ENCODE peak calls at places on chromosomes 1 and 21, in eight cellular contexts. One of them, this sample, is unnamed.

GRCh38 chr1:40939320-40940059 is 40.0 kb upstream of the CTPS1 start:
- DNase-seq in SK-N-SH: no peak
- DNase-seq in breast epithelium: no peak
- DNase-seq in neural progenitor cell: no peak
- DNase-seq in right lobe of liver: peak; percentile 59
- DNase-seq in thoracic aorta: no peak
- DNase-seq in colonic mucosa: no peak
- DNase-seq in heart left ventricle: no peak
- DNase-seq in this sample: no peak

GRCh38 chr21:35028451-35028757 is 20.7 kb downstream of the RUNX1 start:
- DNase-seq in SK-N-SH: no peak
- DNase-seq in breast epithelium: no peak
- DNase-seq in neural progenitor cell: no peak
- DNase-seq in right lobe of liver: no peak
- DNase-seq in thoracic aorta: no peak
- DNase-seq in colonic mucosa: no peak
- DNase-seq in heart left ventricle: no peak
- DNase-seq in this sample: no peak

GRCh38 chr1:36977736-36978314 is 56.5 kb downstream of the GRIK3 start:
- DNase-seq in SK-N-SH: no peak
- DNase-seq in breast epithelium: no peak
- DNase-seq in neural progenitor cell: no peak
- DNase-seq in right lobe of liver: no peak
- DNase-seq in thoracic aorta: no peak
- DNase-seq in colonic mucosa: no peak
- DNase-seq in heart left ventricle: no peak
- DNase-seq in this sample: no peak

GRCh38 chr1:110605901-110606783 is at the start of gene KCNA2:
- DNase-seq in SK-N-SH: peak; percentile 88
- DNase-seq in breast epithelium: no peak
- DNase-seq in neural progenitor cell: peak; percentile 83
- DNase-seq in right lobe of liver: peak; percentile 24
- DNase-seq in thoracic aorta: no peak
- DNase-seq in colonic mucosa: no peak
- DNase-seq in heart left ventricle: peak; percentile 50
- DNase-seq in this sample: peak; percentile 79

GRCh38 chr1:11072216-11072917 is 12.5 kb upstream of the SRM start:
- DNase-seq in SK-N-SH: no peak
- DNase-seq in breast epithelium: peak; percentile 25
- DNase-seq in neural progenitor cell: no peak
- DNase-seq in right lobe of liver: no peak
- DNase-seq in thoracic aorta: no peak
- DNase-seq in colonic mucosa: no peak
- DNase-seq in heart left ventricle: no peak
- DNase-seq in this sample: peak; percentile 26

GRCh38 chr1:199123615-199124014 is 484.8 kb downstream of the PTPRC start:
- DNase-seq in SK-N-SH: no peak
- DNase-seq in breast epithelium: no peak
- DNase-seq in neural progenitor cell: no peak
- DNase-seq in right lobe of liver: no peak
- DNase-seq in thoracic aorta: no peak
- DNase-seq in colonic mucosa: no peak
- DNase-seq in heart left ventricle: no peak
- DNase-seq in this sample: no peak

GRCh38 chr21:26110703-26111102 is 59.9 kb downstream of the APP start:
- DNase-seq in SK-N-SH: no peak
- DNase-seq in breast epithelium: no peak
- DNase-seq in neural progenitor cell: no peak
- DNase-seq in right lobe of liver: no peak
- DNase-seq in thoracic aorta: no peak
- DNase-seq in colonic mucosa: no peak
- DNase-seq in heart left ventricle: no peak
- DNase-seq in this sample: no peak

GRCh38 chr21:31886896-31887595 is 14.2 kb downstream of the HUNK start:
- DNase-seq in SK-N-SH: no peak
- DNase-seq in breast epithelium: no peak
- DNase-seq in neural progenitor cell: no peak
- DNase-seq in right lobe of liver: no peak
- DNase-seq in thoracic aorta: no peak
- DNase-seq in colonic mucosa: no peak
- DNase-seq in heart left ventricle: no peak
- DNase-seq in this sample: no peak

GRCh38 chr1:162590686-162591085 is 29.2 kb downstream of the UAP1 start:
- DNase-seq in SK-N-SH: no peak
- DNase-seq in breast epithelium: no peak
- DNase-seq in neural progenitor cell: no peak
- DNase-seq in right lobe of liver: no peak
- DNase-seq in thoracic aorta: no peak
- DNase-seq in colonic mucosa: no peak
- DNase-seq in heart left ventricle: no peak
- DNase-seq in this sample: no peak

GRCh38 chr1:200991039-200991698 is 32.3 kb downstream of the KIF21B start:
- DNase-seq in SK-N-SH: no peak
- DNase-seq in breast epithelium: no peak
- DNase-seq in neural progenitor cell: no peak
- DNase-seq in right lobe of liver: no peak
- DNase-seq in thoracic aorta: no peak
- DNase-seq in colonic mucosa: no peak
- DNase-seq in heart left ventricle: no peak
- DNase-seq in this sample: no peak

GRCh38 chr1:201299968-201300367 is 16.7 kb downstream of the PKP1 start:
- DNase-seq in SK-N-SH: no peak
- DNase-seq in breast epithelium: peak; percentile 78
- DNase-seq in neural progenitor cell: no peak
- DNase-seq in right lobe of liver: no peak
- DNase-seq in thoracic aorta: no peak
- DNase-seq in colonic mucosa: peak; percentile 61
- DNase-seq in heart left ventricle: peak; percentile 42
- DNase-seq in this sample: no peak

GRCh38 chr1:151811181-151811580 is 6.0 kb upstream of the LINGO4 start:
- DNase-seq in SK-N-SH: peak; percentile 4
- DNase-seq in breast epithelium: no peak
- DNase-seq in neural progenitor cell: no peak
- DNase-seq in right lobe of liver: no peak
- DNase-seq in thoracic aorta: no peak
- DNase-seq in colonic mucosa: no peak
- DNase-seq in heart left ventricle: no peak
- DNase-seq in this sample: no peak

GRCh38 chr1:26700711-26701110 is 4.9 kb downstream of the ARID1A start:
- DNase-seq in SK-N-SH: no peak
- DNase-seq in breast epithelium: no peak
- DNase-seq in neural progenitor cell: no peak
- DNase-seq in right lobe of liver: no peak
- DNase-seq in thoracic aorta: no peak
- DNase-seq in colonic mucosa: no peak
- DNase-seq in heart left ventricle: no peak
- DNase-seq in this sample: no peak

GRCh38 chr1:227934476-227935313 is 13.0 kb downstream of the WNT9A start:
- DNase-seq in SK-N-SH: no peak
- DNase-seq in breast epithelium: no peak
- DNase-seq in neural progenitor cell: no peak
- DNase-seq in right lobe of liver: no peak
- DNase-seq in thoracic aorta: no peak
- DNase-seq in colonic mucosa: no peak
- DNase-seq in heart left ventricle: no peak
- DNase-seq in this sample: no peak

GRCh38 chr21:41360072-41360821 is 1.6 kb upstream of the MX2 start:
- DNase-seq in SK-N-SH: no peak
- DNase-seq in breast epithelium: peak; percentile 53
- DNase-seq in neural progenitor cell: peak; percentile 50
- DNase-seq in right lobe of liver: no peak
- DNase-seq in thoracic aorta: no peak
- DNase-seq in colonic mucosa: peak; percentile 65
- DNase-seq in heart left ventricle: no peak
- DNase-seq in this sample: peak; percentile 83

GRCh38 chr1:181513786-181514297 is 30.5 kb downstream of the CACNA1E start:
- DNase-seq in SK-N-SH: no peak
- DNase-seq in breast epithelium: no peak
- DNase-seq in neural progenitor cell: no peak
- DNase-seq in right lobe of liver: no peak
- DNase-seq in thoracic aorta: no peak
- DNase-seq in colonic mucosa: no peak
- DNase-seq in heart left ventricle: no peak
- DNase-seq in this sample: no peak

GRCh38 chr1:92961896-92962752 is 862 bp upstream of the DIPK1A start:
- DNase-seq in SK-N-SH: peak; percentile 25
- DNase-seq in breast epithelium: no peak
- DNase-seq in neural progenitor cell: peak; percentile 49
- DNase-seq in right lobe of liver: no peak
- DNase-seq in thoracic aorta: no peak
- DNase-seq in colonic mucosa: peak; percentile 61
- DNase-seq in heart left ventricle: peak; percentile 31
- DNase-seq in this sample: peak; percentile 69

GRCh38 chr1:93620841-93621210 is 60.8 kb downstream of the BCAR3 start:
- DNase-seq in SK-N-SH: no peak
- DNase-seq in breast epithelium: no peak
- DNase-seq in neural progenitor cell: no peak
- DNase-seq in right lobe of liver: no peak
- DNase-seq in thoracic aorta: no peak
- DNase-seq in colonic mucosa: peak; percentile 79
- DNase-seq in heart left ventricle: no peak
- DNase-seq in this sample: no peak

GRCh38 chr1:19918057-19918456 is 5.4 kb downstream of the PLA2G2E start:
- DNase-seq in SK-N-SH: peak; percentile 86
- DNase-seq in breast epithelium: peak; percentile 75
- DNase-seq in neural progenitor cell: peak; percentile 91
- DNase-seq in right lobe of liver: peak; percentile 70
- DNase-seq in thoracic aorta: peak; percentile 39
- DNase-seq in colonic mucosa: peak; percentile 89
- DNase-seq in heart left ventricle: peak; percentile 79
- DNase-seq in this sample: peak; percentile 84

GRCh38 chr1:54465351-54465811 is 59.2 kb upstream of the SSBP3 start:
- DNase-seq in SK-N-SH: peak; percentile 18
- DNase-seq in breast epithelium: no peak
- DNase-seq in neural progenitor cell: no peak
- DNase-seq in right lobe of liver: no peak
- DNase-seq in thoracic aorta: no peak
- DNase-seq in colonic mucosa: no peak
- DNase-seq in heart left ventricle: no peak
- DNase-seq in this sample: peak; percentile 64

GRCh38 chr1:67190942-67191341 is 24.7 kb downstream of the IL23R start:
- DNase-seq in SK-N-SH: no peak
- DNase-seq in breast epithelium: no peak
- DNase-seq in neural progenitor cell: no peak
- DNase-seq in right lobe of liver: no peak
- DNase-seq in thoracic aorta: no peak
- DNase-seq in colonic mucosa: no peak
- DNase-seq in heart left ventricle: no peak
- DNase-seq in this sample: no peak

GRCh38 chr1:158998781-158999161 is 10.9 kb upstream of the IFI16 start:
- DNase-seq in SK-N-SH: peak; percentile 33
- DNase-seq in breast epithelium: no peak
- DNase-seq in neural progenitor cell: peak; percentile 67
- DNase-seq in right lobe of liver: peak; percentile 42
- DNase-seq in thoracic aorta: no peak
- DNase-seq in colonic mucosa: peak; percentile 51
- DNase-seq in heart left ventricle: no peak
- DNase-seq in this sample: peak; percentile 82

GRCh38 chr1:26046313-26047031 is 554 bp upstream of the SLC30A2 start:
- DNase-seq in SK-N-SH: peak; percentile 45
- DNase-seq in breast epithelium: no peak
- DNase-seq in neural progenitor cell: peak; percentile 47
- DNase-seq in right lobe of liver: no peak
- DNase-seq in thoracic aorta: no peak
- DNase-seq in colonic mucosa: no peak
- DNase-seq in heart left ventricle: no peak
- DNase-seq in this sample: no peak

GRCh38 chr1:109371271-109371739 is 26.4 kb downstream of the SORT1 start:
- DNase-seq in SK-N-SH: no peak
- DNase-seq in breast epithelium: no peak
- DNase-seq in neural progenitor cell: no peak
- DNase-seq in right lobe of liver: no peak
- DNase-seq in thoracic aorta: no peak
- DNase-seq in colonic mucosa: no peak
- DNase-seq in heart left ventricle: no peak
- DNase-seq in this sample: no peak
- H3K4me1 ChIP-seq in SK-N-SH: peaks cover 26% of the 10 kb centered on the region
- H3K4me1 ChIP-seq in breast epithelium: no peaks in the 10 kb centered on the region
- H3K4me1 ChIP-seq in neural progenitor cell: no peaks in the 10 kb centered on the region
- H3K4me1 ChIP-seq in right lobe of liver: no peaks in the 10 kb centered on the region
- H3K4me1 ChIP-seq in thoracic aorta: peaks cover 55% of the 10 kb centered on the region
- H3K4me1 ChIP-seq in colonic mucosa: peaks cover 5% of the 10 kb centered on the region
- H3K4me1 ChIP-seq in heart left ventricle: peaks cover 16% of the 10 kb centered on the region
- H3K4me1 ChIP-seq in this sample: peaks cover 14% of the 10 kb centered on the region

DNA sequence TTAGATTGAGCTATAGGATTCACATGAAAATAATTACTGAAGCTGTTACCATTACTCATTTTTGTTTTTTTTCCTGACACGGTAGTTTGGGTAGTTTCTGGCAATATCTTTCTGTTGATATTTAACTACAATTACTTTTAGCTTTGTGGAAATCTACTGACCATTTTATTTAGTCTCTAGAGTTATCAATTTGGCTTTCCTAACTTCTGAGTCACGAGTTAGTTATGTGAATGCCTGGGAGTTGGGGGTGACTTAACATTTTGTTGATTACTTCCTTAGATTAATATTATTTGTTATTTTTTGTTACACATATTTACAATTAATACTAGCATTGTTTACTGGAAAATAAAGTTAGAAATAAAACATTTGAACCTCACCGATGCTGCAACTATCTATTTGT is 160.6 kb downstream of the HMCN1 start:
- DNase-seq in SK-N-SH: no peak
- DNase-seq in breast epithelium: no peak
- DNase-seq in neural progenitor cell: no peak
- DNase-seq in right lobe of liver: no peak
- DNase-seq in thoracic aorta: no peak
- DNase-seq in colonic mucosa: no peak
- DNase-seq in heart left ventricle: no peak
- DNase-seq in this sample: no peak
- H3K4me1 ChIP-seq in SK-N-SH: no peaks in the 10 kb centered on the region
- H3K4me1 ChIP-seq in breast epithelium: no peaks in the 10 kb centered on the region
- H3K4me1 ChIP-seq in neural progenitor cell: peaks cover under 1% of the 10 kb centered on the region
- H3K4me1 ChIP-seq in right lobe of liver: no peaks in the 10 kb centered on the region
- H3K4me1 ChIP-seq in thoracic aorta: peaks cover 13% of the 10 kb centered on the region
- H3K4me1 ChIP-seq in colonic mucosa: no peaks in the 10 kb centered on the region
- H3K4me1 ChIP-seq in heart left ventricle: no peaks in the 10 kb centered on the region
- H3K4me1 ChIP-seq in this sample: no peaks in the 10 kb centered on the region

DNA sequence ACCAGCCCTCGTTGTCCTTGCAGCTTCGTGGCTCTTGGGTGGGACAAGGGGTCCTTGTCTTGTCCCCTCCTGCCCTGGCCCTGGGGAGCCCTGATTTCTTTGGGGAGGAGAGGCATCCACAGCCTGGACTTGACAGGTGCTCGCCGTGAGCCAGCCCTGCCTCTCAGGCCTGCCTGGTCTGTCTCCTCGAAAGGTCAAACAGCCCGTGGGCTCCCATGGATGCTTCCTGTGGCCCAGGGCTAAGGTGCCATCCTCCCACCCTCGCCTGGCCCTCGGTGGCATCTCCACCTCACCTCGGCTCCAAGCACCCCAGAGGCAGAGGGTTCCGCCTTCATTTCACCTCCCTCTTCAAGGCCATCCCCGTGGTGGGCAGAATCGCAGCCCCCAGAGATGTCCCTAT is 9.0 kb downstream of the LRRC3 start:
- DNase-seq in SK-N-SH: no peak
- DNase-seq in breast epithelium: no peak
- DNase-seq in neural progenitor cell: no peak
- DNase-seq in right lobe of liver: no peak
- DNase-seq in thoracic aorta: no peak
- DNase-seq in colonic mucosa: no peak
- DNase-seq in heart left ventricle: no peak
- DNase-seq in this sample: no peak
- H3K4me1 ChIP-seq in SK-N-SH: no peaks in the 10 kb centered on the region
- H3K4me1 ChIP-seq in breast epithelium: no peaks in the 10 kb centered on the region
- H3K4me1 ChIP-seq in neural progenitor cell: no peaks in the 10 kb centered on the region
- H3K4me1 ChIP-seq in right lobe of liver: no peaks in the 10 kb centered on the region
- H3K4me1 ChIP-seq in thoracic aorta: no peaks in the 10 kb centered on the region
- H3K4me1 ChIP-seq in colonic mucosa: no peaks in the 10 kb centered on the region
- H3K4me1 ChIP-seq in heart left ventricle: no peaks in the 10 kb centered on the region
- H3K4me1 ChIP-seq in this sample: no peaks in the 10 kb centered on the region

GRCh38 chr1:175195281-175195680 is 2.7 kb upstream of the KIAA0040 start:
- DNase-seq in SK-N-SH: no peak
- DNase-seq in breast epithelium: no peak
- DNase-seq in neural progenitor cell: no peak
- DNase-seq in right lobe of liver: no peak
- DNase-seq in thoracic aorta: no peak
- DNase-seq in colonic mucosa: no peak
- DNase-seq in heart left ventricle: no peak
- DNase-seq in this sample: no peak
- H3K4me1 ChIP-seq in SK-N-SH: no peaks in the 10 kb centered on the region
- H3K4me1 ChIP-seq in breast epithelium: peaks cover 4% of the 10 kb centered on the region
- H3K4me1 ChIP-seq in neural progenitor cell: peaks cover 7% of the 10 kb centered on the region
- H3K4me1 ChIP-seq in right lobe of liver: no peaks in the 10 kb centered on the region
- H3K4me1 ChIP-seq in thoracic aorta: peaks cover 5% of the 10 kb centered on the region
- H3K4me1 ChIP-seq in colonic mucosa: peaks cover 4% of the 10 kb centered on the region
- H3K4me1 ChIP-seq in heart left ventricle: peaks cover 11% of the 10 kb centered on the region
- H3K4me1 ChIP-seq in this sample: peaks cover 20% of the 10 kb centered on the region

This sample was measured in kidney.